ENCODE peak calls at places on chromosomes 11 and 22, in six cellular contexts. B is PC-3, Z is GM23338, N is neural progenitor cell, M is MM.1S, A is HCT116. W is an unnamed sample.

GRCh38 chr22:41998361-41999261 is at the start of gene WBP2NL:
- DNase-seq in M (peak), Z (peak), A (no peak), B (peak), N (no peak), W (no peak)

GRCh38 chr11:35658028-35658948 is 4.3 kb upstream of the TRIM44 start:
- DNase-seq in A (no peak), Z (no peak), N (no peak), M (no peak), B (peak), W (no peak)

GRCh38 chr11:102318469-102318868 is 1.2 kb downstream of the BIRC3 start:
- DNase-seq in N (no peak), Z (no peak), A (no peak), B (peak), M (peak), W (no peak)

GRCh38 chr11:78560826-78561484 is 13.7 kb downstream of the NARS2 start:
- DNase-seq in N (no peak), A (no peak), M (no peak), Z (no peak), B (peak), W (no peak)

GRCh38 chr11:80084614-80085013 is 643.8 kb upstream of the TENM4 start:
- DNase-seq in M (no peak), B (no peak), Z (no peak), A (no peak), N (no peak), W (no peak)

GRCh38 chr22:40263191-40263590 is 83.1 kb upstream of the ADSL start:
- DNase-seq in N (no peak), A (no peak), M (no peak), B (no peak), Z (no peak), W (no peak)

GRCh38 chr11:16291729-16292128 is 64.6 kb downstream of the SOX6 start:
- DNase-seq in A (no peak), Z (no peak), B (no peak), N (no peak), M (no peak), W (no peak)

GRCh38 chr11:18384157-18384641 is 10.2 kb upstream of the LDHA start:
- DNase-seq in A (no peak), Z (no peak), N (peak), M (peak), B (peak), W (peak)

GRCh38 chr11:45982656-45983470 is 60.4 kb downstream of the LARGE2 start:
- DNase-seq in A (peak), B (no peak), Z (peak), M (no peak), N (peak), W (peak)

GRCh38 chr11:115191761-115192160 is 312.5 kb downstream of the CADM1 start:
- DNase-seq in B (no peak), M (no peak), Z (no peak), A (no peak), N (no peak), W (no peak)

GRCh38 chr11:45926536-45927331 is 4.3 kb downstream of the LARGE2 start:
- DNase-seq in N (no peak), M (no peak), A (no peak), B (no peak), Z (no peak), W (peak)

GRCh38 chr11:75195164-75195962 is 44.5 kb downstream of the SLCO2B1 start:
- DNase-seq in N (no peak), Z (no peak), B (no peak), M (no peak), A (no peak), W (no peak)

GRCh38 chr22:36253523-36254490 is 874 bp downstream of the APOL1 start:
- DNase-seq in N (no peak), B (no peak), Z (no peak), M (no peak), A (no peak), W (no peak)

GRCh38 chr11:127000291-127000968 is at the start of gene KIRREL3:
- DNase-seq in B (no peak), A (no peak), M (no peak), N (peak), Z (peak), W (peak)
- TF ChIP-seq EZH2phosphoT487 in B (no peak), A (no peak), M (no peak), N (peak), Z (no peak), W (no peak)

GRCh38 chr11:68992743-68993255 is 12.0 kb upstream of the MRGPRD start:
- DNase-seq in A (no peak), B (no peak), Z (no peak), N (no peak), M (no peak), W (no peak)

GRCh38 chr11:68994161-68994890 is 13.5 kb upstream of the MRGPRD start:
- DNase-seq in M (no peak), B (no peak), N (no peak), A (no peak), Z (no peak), W (no peak)

GRCh38 chr11:68994891-68995280 is 14.1 kb upstream of the MRGPRD start:
- DNase-seq in Z (no peak), B (no peak), N (no peak), M (no peak), A (no peak), W (no peak)

GRCh38 chr11:68990995-68991780 is 10.4 kb upstream of the MRGPRD start:
- DNase-seq in Z (no peak), M (no peak), N (no peak), B (no peak), A (no peak), W (no peak)

DNA sequence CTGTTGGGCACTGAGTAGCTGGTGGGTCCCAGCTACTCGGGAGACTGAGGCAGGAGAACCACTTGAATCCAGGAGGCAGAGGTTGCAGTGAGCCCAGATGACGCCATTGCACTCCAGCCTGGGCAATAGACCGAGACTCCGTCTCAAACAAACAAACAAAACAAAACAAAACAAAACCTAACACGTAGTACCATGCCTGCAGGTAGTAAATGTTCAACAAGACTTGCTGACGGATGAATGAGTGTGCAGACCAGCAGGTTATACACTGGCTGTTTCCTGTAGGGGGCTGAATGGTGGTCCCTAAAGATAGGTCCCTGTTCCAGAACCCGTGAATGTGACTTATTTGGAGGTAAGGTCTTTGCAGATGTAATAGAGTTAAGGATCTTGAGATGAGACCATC is 12.8 kb upstream of the MRGPRD start:
- DNase-seq in M (no peak), N (no peak), Z (no peak), A (no peak), B (no peak), W (no peak)
- TF ChIP-seq CTCF in M (no peak), N (no peak), Z (no peak), A (no peak), B (no peak), W (no peak)

GRCh38 chr11:44016129-44016528 is 31.7 kb upstream of the ACCSL start:
- DNase-seq in A (no peak), Z (no peak), M (no peak), B (peak), N (no peak), W (peak)
- TF ChIP-seq EZH2phosphoT487 in A (no peak), Z (no peak), M (no peak), B (no peak), N (no peak), W (no peak)

GRCh38 chr11:124109377-124109776 is 5.9 kb upstream of the VWA5A start:
- DNase-seq in M (no peak), N (no peak), A (no peak), Z (no peak), B (no peak), W (no peak)

GRCh38 chr11:124113890-124114289 is 1.4 kb upstream of the VWA5A start:
- DNase-seq in M (no peak), N (no peak), A (no peak), Z (no peak), B (no peak), W (peak)

DNA sequence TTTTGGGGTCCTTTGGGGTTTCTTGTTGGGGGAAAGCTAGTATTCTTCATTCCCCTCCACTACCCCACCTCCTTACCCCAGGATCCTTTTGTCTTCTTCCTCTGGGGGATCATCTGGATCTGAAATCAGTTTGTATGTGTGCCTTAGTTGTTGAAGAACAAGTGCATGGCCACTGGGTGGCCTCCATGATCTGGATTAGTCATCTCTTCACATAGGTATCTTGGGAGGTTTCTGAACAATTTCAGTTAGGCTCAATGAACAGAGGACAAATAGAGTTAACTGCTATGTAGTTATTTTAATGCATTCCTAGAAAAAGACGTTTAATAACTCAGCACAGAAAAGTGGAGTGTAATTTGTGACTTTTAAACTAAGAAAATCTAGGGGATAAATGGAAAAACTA is 7.1 kb upstream of the VWA5A start:
- DNase-seq in N (peak), B (peak), Z (peak), M (peak), A (peak), W (peak)
- TF ChIP-seq CTCF in N (peak), B (peak), Z (peak), M (peak), A (peak), W (peak)

GRCh38 chr22:18075101-18075730 is 2.6 kb upstream of the PEX26 start:
- DNase-seq in Z (no peak), A (no peak), M (no peak), N (no peak), B (no peak), W (no peak)

GRCh38 chr22:18077639-18078328 is at the start of gene PEX26:
- DNase-seq in Z (peak), M (peak), N (peak), B (peak), A (peak), W (peak)

GRCh38 chr22:18078329-18079041 is 695 bp downstream of the PEX26 start:
- DNase-seq in M (peak), Z (peak), B (peak), N (no peak), A (no peak), W (peak)

GRCh38 chr22:18077087-18077638 is 627 bp upstream of the PEX26 start:
- DNase-seq in N (no peak), M (no peak), B (no peak), Z (no peak), A (no peak), W (no peak)

DNA sequence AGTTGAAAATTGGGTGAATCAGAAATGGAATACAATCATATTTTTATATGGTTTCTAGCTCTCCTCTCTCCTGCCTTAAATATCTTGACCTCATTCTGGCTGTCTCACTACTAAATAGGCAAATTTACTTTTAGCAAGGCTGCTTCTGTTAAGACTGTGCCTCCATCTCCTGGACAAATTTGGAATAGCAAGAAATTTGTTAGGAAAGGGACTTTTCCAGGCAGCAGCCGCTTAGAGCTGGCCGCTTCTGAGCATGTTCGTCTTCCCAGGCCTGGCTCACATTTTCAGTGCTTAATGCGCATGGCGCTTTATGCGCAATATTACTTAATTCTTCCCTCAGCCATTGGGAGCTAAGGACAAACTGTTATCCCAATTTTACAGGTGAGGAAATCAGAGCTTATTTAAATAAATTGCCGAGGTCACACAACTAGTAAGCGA is 1.7 kb upstream of the PEX26 start:
- DNase-seq in Z (peak), A (peak), M (peak), B (peak), N (peak), W (peak)
- TF ChIP-seq EZH2phosphoT487 in Z (no peak), A (no peak), M (no peak), B (no peak), N (no peak), W (no peak)

GRCh38 chr11:85712953-85713352 is 27.0 kb upstream of the CCDC89 start:
- DNase-seq in N (no peak), B (no peak), A (no peak), M (no peak), Z (no peak), W (no peak)
- TF ChIP-seq CTCF in N (no peak), B (no peak), A (no peak), M (no peak), Z (no peak), W (no peak)

DNA sequence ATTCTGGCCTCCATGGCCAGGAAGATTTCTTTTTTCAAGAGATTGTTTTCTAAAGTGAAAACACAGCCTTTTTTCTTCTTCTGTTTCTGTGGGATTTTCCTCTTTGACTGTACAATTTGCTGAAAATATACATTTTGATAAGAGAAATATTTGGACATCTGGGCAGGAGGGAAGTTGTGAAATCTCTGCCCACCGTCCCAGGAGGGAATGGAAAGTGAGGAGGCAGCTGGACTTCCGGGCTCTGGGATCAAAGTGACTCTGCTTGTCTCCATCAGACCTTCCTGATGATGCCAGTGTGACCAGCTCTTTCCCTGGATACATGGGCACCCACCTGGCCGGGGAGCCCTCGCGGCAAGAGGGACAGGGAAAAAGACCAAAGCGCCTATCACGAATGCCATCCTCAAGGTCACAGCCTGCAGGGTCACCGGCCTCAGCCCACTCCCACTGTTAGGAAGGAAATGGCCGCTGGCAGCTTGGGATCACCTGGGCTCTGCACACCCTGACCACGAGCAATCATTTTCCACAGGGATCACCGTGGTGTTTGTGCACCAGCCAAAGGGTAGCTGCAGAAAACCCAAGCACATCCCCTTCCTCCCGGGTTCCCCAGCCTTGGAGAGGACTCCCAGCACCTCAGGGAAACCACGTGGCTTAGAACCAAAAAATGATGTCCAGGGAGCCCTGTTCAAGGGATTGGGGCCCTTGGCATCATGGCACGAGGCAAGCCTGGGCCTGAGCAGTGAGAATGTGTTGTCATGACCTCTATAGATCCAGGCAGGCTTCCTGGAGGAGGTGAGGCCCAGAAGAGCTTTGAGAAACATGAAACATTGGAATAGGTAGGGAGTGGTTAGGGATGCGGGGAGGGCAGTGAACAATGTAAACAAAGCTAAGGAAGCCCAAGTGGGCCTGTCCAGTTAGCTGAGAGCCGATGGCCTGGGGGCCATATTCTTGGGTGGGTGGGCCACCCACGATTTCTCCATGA is 29.1 kb upstream of the CCND1 start:
- DNase-seq in A (no peak), B (no peak), M (no peak), N (no peak), Z (no peak), W (no peak)
- TF ChIP-seq EZH2phosphoT487 in A (no peak), B (no peak), M (no peak), N (no peak), Z (no peak), W (no peak)